ENCODE peak calls at places on chromosomes 3 and 15, in five cellular contexts. H, Z, R, L and X are unnamed samples.
A peak's percentile ranks its signal among the peaks of the same experiment; 100 is the strongest.

GRCh38 chr3:76570436-76571057 is 469.4 kb upstream of the ROBO2 start:
- DNase-seq in H (no peak), L (no peak), Z (no peak), R (no peak), X (peak; percentile 54)

GRCh38 chr3:35932995-35933394 is 293.7 kb downstream of the ARPP21 start:
- DNase-seq in Z (no peak), R (no peak), H (peak; percentile 88), L (peak; percentile 7), X (no peak)

GRCh38 chr3:196947136-196947859 is 5.0 kb upstream of the NCBP2 start:
- DNase-seq in L (no peak), H (no peak), Z (peak; percentile 76), R (peak; percentile 52), X (peak; percentile 54)

GRCh38 chr3:192481638-192482037 is 245.7 kb downstream of the FGF12 start:
- DNase-seq in R (no peak), Z (no peak), L (no peak), H (peak; percentile 84), X (no peak)

GRCh38 chr15:47182818-47183217 is 534.5 kb upstream of the SEMA6D start:
- DNase-seq in L (no peak), H (no peak), R (no peak), Z (no peak), X (no peak)

GRCh38 chr3:78887029-78887428 is 880.8 kb downstream of the ROBO1 start:
- DNase-seq in R (no peak), L (no peak), H (peak; percentile 49), Z (no peak), X (no peak)

GRCh38 chr15:52224211-52224610 is 33.0 kb upstream of the GNB5 start:
- DNase-seq in H (no peak), R (no peak), L (no peak), Z (no peak), X (no peak)

GRCh38 chr15:40336129-40337122 is 4.3 kb downstream of the CCDC9B start:
- DNase-seq in R (no peak), H (no peak), L (no peak), Z (peak; percentile 81), X (peak; percentile 72)

GRCh38 chr3:171967932-171968678 is 71.3 kb upstream of the FNDC3B start:
- DNase-seq in Z (no peak), L (no peak), H (peak; percentile 58), R (no peak), X (no peak)

GRCh38 chr3:8768364-8769087 is 887 bp downstream of the OXTR start:
- DNase-seq in H (no peak), R (no peak), Z (peak; percentile 52), L (no peak), X (peak; percentile 55)

GRCh38 chr3:23112491-23112890 is 90.6 kb upstream of the UBE2E2 start:
- DNase-seq in R (peak; percentile 83), Z (peak; percentile 69), L (no peak), H (no peak), X (peak; percentile 41)

GRCh38 chr3:58536501-58537411 is at the start of gene ACOX2:
- DNase-seq in H (peak; percentile 29), R (no peak), Z (peak; percentile 63), L (no peak), X (no peak)

GRCh38 chr3:43036621-43037331 is 57.7 kb downstream of the GASK1A start:
- DNase-seq in L (no peak), H (no peak), Z (peak; percentile 24), R (no peak), X (no peak)

GRCh38 chr15:23647421-23648375 is at the start of gene MAGEL2:
- DNase-seq in L (no peak), R (peak; percentile 50), H (no peak), Z (peak; percentile 76), X (peak; percentile 76)

GRCh38 chr15:49223536-49224274 is 53.7 kb downstream of the GALK2 start:
- DNase-seq in L (no peak), Z (no peak), R (no peak), H (peak; percentile 60), X (no peak)

GRCh38 chr15:31824009-31824408 is 206.3 kb upstream of the CHRNA7 start:
- DNase-seq in Z (no peak), R (no peak), H (no peak), L (no peak), X (no peak)

GRCh38 chr3:154842546-154842945 is 237.6 kb upstream of the MME start:
- DNase-seq in R (no peak), Z (no peak), H (no peak), L (no peak), X (no peak)

GRCh38 chr3:191795196-191795595 is 334.2 kb downstream of the PYDC2 start:
- DNase-seq in R (no peak), H (peak; percentile 46), L (no peak), Z (no peak), X (no peak)

GRCh38 chr3:108100906-108101305 is 10.1 kb upstream of the CD47 start:
- DNase-seq in Z (no peak), L (no peak), R (no peak), H (no peak), X (no peak)

GRCh38 chr3:14598143-14598569 is 53.4 kb upstream of the CCDC174 start:
- DNase-seq in Z (peak; percentile 93), L (peak; percentile 21), H (peak; percentile 32), R (peak; percentile 72), X (peak; percentile 78)

GRCh38 chr3:101829066-101829830 is 20.1 kb upstream of the NFKBIZ start:
- DNase-seq in R (no peak), H (peak; percentile 60), Z (no peak), L (no peak), X (no peak)

GRCh38 chr3:39185959-39186691 is 6.3 kb downstream of the XIRP1 start:
- DNase-seq in L (no peak), Z (no peak), H (no peak), R (no peak), X (no peak)

GRCh38 chr3:79086514-79086913 is 681.3 kb downstream of the ROBO1 start:
- DNase-seq in R (peak; percentile 32), Z (peak; percentile 82), H (peak; percentile 36), L (no peak), X (peak; percentile 81)